ENCODE peak calls at places on chromosomes 12 and 14, in four cellular contexts. O is GM12878, Q is K562, C is ovary. V is an unnamed sample. For H3K4me1, the result is how much of the 10 kb centered on the place peaks cover.

GRCh38 chr12:113270709-113271009 is 49.4 kb downstream of the TPCN1 start:
- DNase-seq in O (no peak), Q (no peak), C (peak), V (peak)

GRCh38 chr14:23056956-23057756 is at the start of gene CDH24:
- DNase-seq in O (no peak), Q (peak), C (peak), V (peak)

GRCh38 chr12:115619889-115620288 is 657.6 kb downstream of the MED13L start:
- DNase-seq in O (no peak), Q (no peak), C (no peak), V (no peak)

GRCh38 chr12:66169221-66170170 is at the start of gene TMBIM4:
- DNase-seq in O (peak), Q (peak), C (peak), V (peak)

GRCh38 chr14:32224731-32225377 is 21.8 kb upstream of the RNU6-8 start:
- DNase-seq in O (no peak), Q (peak), C (no peak), V (no peak)

GRCh38 chr12:575129-575502 is 88.1 kb downstream of the NINJ2 start:
- DNase-seq in O (no peak), Q (no peak), C (no peak), V (peak)

GRCh38 chr14:105931808-105932483 is 405.6 kb downstream of the TMEM121 start:
- DNase-seq in O (no peak), Q (peak), C (no peak), V (no peak)

GRCh38 chr14:20512139-20512905 is 7.0 kb downstream of the RNASE10 start:
- DNase-seq in O (no peak), Q (no peak), C (no peak), V (no peak)

GRCh38 chr14:49972199-49972671 is 79.4 kb downstream of the ARF6 start:
- DNase-seq in O (no peak), Q (no peak), C (no peak), V (no peak)

GRCh38 chr12:114141916-114142564 is 175.9 kb upstream of the RBM19 start:
- DNase-seq in O (no peak), Q (no peak), C (no peak), V (no peak)

GRCh38 chr12:15520083-15520482 is 197.8 kb downstream of the PTPRO start:
- DNase-seq in O (no peak), Q (no peak), C (no peak), V (no peak)
- TF ChIP-seq EP300 in O (no peak), Q (no peak), C (no peak), V (no peak)

GRCh38 chr14:70924521-70924920 is 17.3 kb downstream of the PCNX1 start:
- DNase-seq in O (no peak), Q (no peak), C (no peak), V (no peak)

GRCh38 chr14:70921669-70922068 is 14.4 kb downstream of the PCNX1 start:
- DNase-seq in O (no peak), Q (no peak), C (no peak), V (no peak)

GRCh38 chr14:70931008-70931407 is 23.7 kb downstream of the PCNX1 start:
- DNase-seq in O (no peak), Q (no peak), C (no peak), V (no peak)

GRCh38 chr14:70920608-70921007 is 13.3 kb downstream of the PCNX1 start:
- DNase-seq in O (no peak), Q (no peak), C (no peak), V (no peak)

GRCh38 chr14:70926187-70926830 is 19.1 kb downstream of the PCNX1 start:
- DNase-seq in O (no peak), Q (no peak), C (no peak), V (no peak)
- H3K4me1 ChIP-seq in O (under half), Q (under half), C (under half), V (under half)

DNA sequence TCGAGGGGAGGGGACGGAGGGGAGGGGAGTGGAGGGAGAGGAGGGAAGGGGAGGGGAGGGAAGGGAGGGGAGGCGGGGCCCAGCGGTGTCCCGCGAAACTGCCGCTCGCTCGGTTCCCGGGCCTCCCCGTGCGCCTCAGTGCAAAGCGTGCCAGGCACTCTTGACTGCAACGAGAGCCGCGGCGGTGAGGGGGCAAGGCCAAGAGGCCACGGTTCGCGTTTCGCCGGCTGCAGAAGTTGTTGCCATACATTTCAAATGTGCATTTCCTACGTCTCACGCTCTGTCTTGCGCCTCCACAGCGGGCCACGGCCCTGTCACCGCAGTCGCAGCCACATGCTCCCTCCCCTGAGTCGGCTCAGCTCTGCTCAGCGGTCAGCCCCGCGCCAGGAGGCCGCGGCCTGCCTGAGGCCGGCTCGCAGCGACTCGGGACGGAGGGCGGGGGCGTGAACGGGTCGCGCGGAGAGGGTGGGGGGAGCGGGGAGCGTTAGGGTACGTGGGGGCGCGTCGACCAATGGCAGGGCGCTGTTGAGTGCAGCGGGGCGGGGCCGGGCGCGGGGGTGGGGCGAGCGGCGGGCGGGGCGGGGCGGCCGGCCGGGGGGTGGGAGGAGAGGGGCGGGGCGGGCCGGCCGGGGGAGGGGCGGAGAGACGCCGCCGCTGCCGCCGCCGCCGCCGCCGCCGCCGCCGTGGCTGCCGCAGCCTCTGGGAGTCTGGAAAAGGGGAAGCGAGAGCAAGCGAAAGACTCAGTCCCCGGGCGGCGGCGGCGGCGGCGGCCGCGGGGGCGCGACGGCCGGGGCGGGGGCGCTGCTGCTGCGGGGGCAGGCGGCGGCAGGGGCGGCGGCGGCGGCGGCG is at the start of gene PPP2R5C:
- DNase-seq in O (no peak), Q (peak), C (peak), V (peak)
- TF ChIP-seq EP300 in O (no peak), Q (no peak), C (no peak), V (no peak)

DNA sequence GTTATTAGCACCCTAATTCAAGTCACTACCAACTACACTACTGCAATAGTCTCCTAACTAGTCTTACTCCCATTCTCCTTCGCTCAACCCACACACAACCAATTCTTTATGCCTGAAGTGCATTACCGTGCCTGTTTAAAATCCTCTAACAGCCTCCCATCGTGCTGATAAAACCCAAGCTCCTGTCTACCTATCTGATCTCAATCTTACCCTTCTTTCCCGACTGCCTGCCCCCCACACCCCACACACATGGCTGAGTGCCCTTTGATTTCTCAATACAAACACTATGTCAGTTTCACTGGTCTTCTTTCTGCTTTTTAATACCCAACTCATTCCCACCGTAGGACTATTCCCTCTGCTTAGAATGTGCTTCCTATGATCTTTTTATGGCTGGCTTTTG is 59.9 kb downstream of the SPPL3 start:
- DNase-seq in O (no peak), Q (no peak), C (no peak), V (no peak)
- H3K4me1 ChIP-seq in O (under half), Q (under half), C (under half), V (under half)

GRCh38 chr12:97573901-97574300 is 111.3 kb downstream of the RMST start:
- DNase-seq in O (no peak), Q (no peak), C (no peak), V (no peak)

GRCh38 chr12:97572220-97572619 is 109.6 kb downstream of the RMST start:
- DNase-seq in O (no peak), Q (no peak), C (no peak), V (no peak)

GRCh38 chr12:97575792-97576191 is 113.2 kb downstream of the RMST start:
- DNase-seq in O (no peak), Q (no peak), C (no peak), V (no peak)
- TF ChIP-seq EP300 in O (no peak), Q (no peak), C (no peak), V (no peak)

GRCh38 chr12:57476162-57476992 is 3.3 kb downstream of the ARHGAP9 start:
- DNase-seq in O (no peak), Q (no peak), C (no peak), V (peak)
- H3K4me1 ChIP-seq in O (under half), Q (under half), C (under half), V (under half)

DNA sequence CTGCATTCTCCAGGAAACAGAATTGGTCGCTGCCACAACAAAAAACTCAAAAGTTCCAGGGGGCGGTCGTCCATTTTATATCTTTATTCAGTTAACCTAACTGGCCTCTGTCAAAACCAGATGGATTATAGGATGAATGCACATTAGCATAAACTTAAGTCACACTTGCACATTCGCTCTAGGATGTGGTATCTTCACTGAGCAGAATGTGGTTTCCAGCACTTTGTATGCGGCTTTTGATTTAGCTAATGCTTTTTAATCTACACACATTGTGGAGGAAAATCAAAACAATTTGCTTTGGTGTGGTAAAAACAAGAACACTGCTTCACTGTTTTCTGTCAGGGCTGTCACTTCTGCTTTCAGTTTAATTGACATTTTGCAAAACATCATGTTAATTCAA is 4.5 kb downstream of the TAS2R50 start:
- DNase-seq in O (peak), Q (no peak), C (no peak), V (no peak)
- TF ChIP-seq EP300 in O (peak), Q (no peak), C (no peak), V (no peak)

V was measured in upper lobe of left lung.